ENCODE peak calls at places on chromosomes 3 and 15, in seven cellular contexts. S is ELR; K is EH; B is renal cortical epithelial cell; D is sigmoid colon; J is AG08395; P is effector CD4-positive, alpha-beta T cell. Y is an unnamed sample.

GRCh38 chr15:73851679-73852078 is 21.7 kb upstream of the TBC1D21 start:
- DNase-seq in S (peak), K (peak), B (peak), D (no peak), J (peak), P (peak), Y (peak)

GRCh38 chr3:68787227-68787626 is 145.1 kb downstream of the TAFA4 start:
- DNase-seq in S (no peak), K (no peak), B (no peak), D (no peak), J (no peak), P (no peak), Y (no peak)

GRCh38 chr3:127408684-127409420 is 121.0 kb upstream of the PRR20G start:
- DNase-seq in S (no peak), K (no peak), B (no peak), D (peak), J (no peak), P (no peak), Y (no peak)

GRCh38 chr15:64133619-64134018 is 17.9 kb upstream of the SNX22 start:
- DNase-seq in S (no peak), K (no peak), B (no peak), D (no peak), J (no peak), P (no peak), Y (no peak)

GRCh38 chr3:118277803-118278202 is 756.8 kb downstream of the IGSF11 start:
- DNase-seq in S (no peak), K (no peak), B (no peak), D (no peak), J (no peak), P (no peak), Y (no peak)

GRCh38 chr3:187777331-187778046 is 32.2 kb upstream of the BCL6 start:
- DNase-seq in S (peak), K (peak), B (peak), D (no peak), J (peak), P (peak), Y (no peak)

GRCh38 chr3:189488241-189488767 is 142.9 kb upstream of the TP63 start:
- DNase-seq in S (peak), K (peak), B (no peak), D (no peak), J (peak), P (no peak), Y (peak)

GRCh38 chr3:45992133-45992729 is 3.4 kb downstream of the FYCO1 start:
- DNase-seq in S (no peak), K (no peak), B (no peak), D (peak), J (no peak), P (no peak), Y (no peak)

GRCh38 chr3:195800240-195800639 is 11.5 kb downstream of the MUC4 start:
- DNase-seq in S (no peak), K (no peak), B (no peak), D (no peak), J (no peak), P (no peak), Y (no peak)

GRCh38 chr15:41013698-41014414 is 60.6 kb downstream of the CHAC1 start:
- DNase-seq in S (peak), K (no peak), B (no peak), D (no peak), J (no peak), P (no peak), Y (no peak)

GRCh38 chr15:67013696-67014095 is 51.7 kb upstream of the SMAD3 start:
- DNase-seq in S (peak), K (peak), B (peak), D (no peak), J (no peak), P (no peak), Y (no peak)

GRCh38 chr15:90174140-90174891 is 26.8 kb upstream of the SEMA4B start:
- DNase-seq in S (no peak), K (peak), B (peak), D (peak), J (no peak), P (no peak), Y (no peak)

GRCh38 chr15:39219608-39220007 is 361.3 kb upstream of the THBS1 start:
- DNase-seq in S (no peak), K (no peak), B (no peak), D (no peak), J (no peak), P (no peak), Y (no peak)

GRCh38 chr15:91482799-91483198 is 370.7 kb upstream of the SLCO3A1 start:
- DNase-seq in S (no peak), K (no peak), B (no peak), D (no peak), J (no peak), P (no peak), Y (no peak)

GRCh38 chr3:184506579-184506978 is 55.0 kb upstream of the EPHB3 start:
- DNase-seq in S (peak), K (peak), B (peak), D (no peak), J (no peak), P (no peak), Y (peak)

GRCh38 chr15:25486051-25486450 is 47.2 kb upstream of the UBE3A start:
- DNase-seq in S (no peak), K (no peak), B (no peak), D (no peak), J (no peak), P (no peak), Y (no peak)

GRCh38 chr15:57146394-57147140 is 228.1 kb downstream of the TCF12 start:
- DNase-seq in S (peak), K (peak), B (peak), D (no peak), J (peak), P (no peak), Y (peak)

GRCh38 chr15:47786371-47786770 is 69.1 kb downstream of the SEMA6D start:
- DNase-seq in S (no peak), K (peak), B (no peak), D (no peak), J (no peak), P (no peak), Y (no peak)

GRCh38 chr3:12187448-12188327 is 29.0 kb upstream of the TIMP4 start:
- DNase-seq in S (peak), K (peak), B (peak), D (no peak), J (peak), P (no peak), Y (peak)